ENCODE peak calls at places on chromosomes 12 and 14, in five cellular contexts. One of them, this sample, is unnamed.

GRCh38 chr14:21536395-21537087 is 10.4 kb upstream of the SALL2 start:
- DNase-seq in H7: peak
- DNase-seq in NT2/D1: no peak
- DNase-seq in heart right ventricle: no peak
- DNase-seq in choroid plexus epithelial cell: no peak
- DNase-seq in this sample: no peak

GRCh38 chr14:49767473-49768300 is at the start of gene KLHDC2:
- DNase-seq in H7: peak
- DNase-seq in NT2/D1: peak
- DNase-seq in heart right ventricle: peak
- DNase-seq in choroid plexus epithelial cell: peak
- DNase-seq in this sample: peak

GRCh38 chr14:78143489-78144145 is 26.6 kb upstream of the NRXN3 start:
- DNase-seq in H7: no peak
- DNase-seq in NT2/D1: no peak
- DNase-seq in heart right ventricle: no peak
- DNase-seq in choroid plexus epithelial cell: peak
- DNase-seq in this sample: no peak

GRCh38 chr14:37469650-37470049 is 125.4 kb downstream of the FOXA1 start:
- DNase-seq in H7: no peak
- DNase-seq in NT2/D1: no peak
- DNase-seq in heart right ventricle: no peak
- DNase-seq in choroid plexus epithelial cell: no peak
- DNase-seq in this sample: no peak

GRCh38 chr12:88036368-88036965 is 7.3 kb upstream of the C12orf50 start:
- DNase-seq in H7: no peak
- DNase-seq in NT2/D1: no peak
- DNase-seq in heart right ventricle: no peak
- DNase-seq in choroid plexus epithelial cell: peak
- DNase-seq in this sample: no peak

GRCh38 chr14:105168979-105169507 is 467 bp upstream of the JAG2 start:
- DNase-seq in H7: peak
- DNase-seq in NT2/D1: no peak
- DNase-seq in heart right ventricle: peak
- DNase-seq in choroid plexus epithelial cell: no peak
- DNase-seq in this sample: no peak

GRCh38 chr12:6336859-6337744 is 4.8 kb downstream of the TNFRSF1A start:
- DNase-seq in H7: no peak
- DNase-seq in NT2/D1: no peak
- DNase-seq in heart right ventricle: no peak
- DNase-seq in choroid plexus epithelial cell: no peak
- DNase-seq in this sample: peak

GRCh38 chr12:69837191-69838085 is 12.4 kb downstream of the MYRFL start:
- DNase-seq in H7: no peak
- DNase-seq in NT2/D1: no peak
- DNase-seq in heart right ventricle: no peak
- DNase-seq in choroid plexus epithelial cell: no peak
- DNase-seq in this sample: no peak

GRCh38 chr12:115383668-115384067 is 699.7 kb upstream of the TBX3 start:
- DNase-seq in H7: no peak
- DNase-seq in NT2/D1: no peak
- DNase-seq in heart right ventricle: no peak
- DNase-seq in choroid plexus epithelial cell: peak
- DNase-seq in this sample: no peak

GRCh38 chr14:65024957-65025356 is 38.3 kb downstream of the FNTB start:
- DNase-seq in H7: no peak
- DNase-seq in NT2/D1: no peak
- DNase-seq in heart right ventricle: no peak
- DNase-seq in choroid plexus epithelial cell: no peak
- DNase-seq in this sample: no peak

GRCh38 chr12:66275040-66275439 is 27.3 kb upstream of the HELB start:
- DNase-seq in H7: no peak
- DNase-seq in NT2/D1: no peak
- DNase-seq in heart right ventricle: no peak
- DNase-seq in choroid plexus epithelial cell: no peak
- DNase-seq in this sample: no peak

GRCh38 chr12:25800101-25800500 is 158.4 kb upstream of the RASSF8 start:
- DNase-seq in H7: no peak
- DNase-seq in NT2/D1: no peak
- DNase-seq in heart right ventricle: no peak
- DNase-seq in choroid plexus epithelial cell: peak
- DNase-seq in this sample: no peak

GRCh38 chr12:91628656-91629055 is 446.0 kb upstream of the DCN start:
- DNase-seq in H7: no peak
- DNase-seq in NT2/D1: no peak
- DNase-seq in heart right ventricle: no peak
- DNase-seq in choroid plexus epithelial cell: no peak
- DNase-seq in this sample: no peak

GRCh38 chr12:109732321-109733305 is 19.0 kb downstream of the FAM222A start:
- DNase-seq in H7: no peak
- DNase-seq in NT2/D1: no peak
- DNase-seq in heart right ventricle: no peak
- DNase-seq in choroid plexus epithelial cell: no peak
- DNase-seq in this sample: peak

GRCh38 chr12:68630050-68630449 is 19.4 kb downstream of the RAP1B start:
- DNase-seq in H7: no peak
- DNase-seq in NT2/D1: no peak
- DNase-seq in heart right ventricle: no peak
- DNase-seq in choroid plexus epithelial cell: no peak
- DNase-seq in this sample: no peak

GRCh38 chr14:93956514-93957332 is 19.6 kb downstream of the ASB2 start:
- DNase-seq in H7: peak
- DNase-seq in NT2/D1: no peak
- DNase-seq in heart right ventricle: no peak
- DNase-seq in choroid plexus epithelial cell: no peak
- DNase-seq in this sample: no peak
- H3K4me3 ChIP-seq in H7: no peak
- H3K4me3 ChIP-seq in NT2/D1: no peak
- H3K4me3 ChIP-seq in heart right ventricle: no peak
- H3K4me3 ChIP-seq in choroid plexus epithelial cell: no peak
- H3K4me3 ChIP-seq in this sample: no peak

GRCh38 chr14:76259029-76259735 is 107.5 kb downstream of the GPATCH2L start:
- DNase-seq in H7: no peak
- DNase-seq in NT2/D1: no peak
- DNase-seq in heart right ventricle: no peak
- DNase-seq in choroid plexus epithelial cell: no peak
- DNase-seq in this sample: no peak

GRCh38 chr14:76256545-76256944 is 104.8 kb downstream of the GPATCH2L start:
- DNase-seq in H7: no peak
- DNase-seq in NT2/D1: no peak
- DNase-seq in heart right ventricle: no peak
- DNase-seq in choroid plexus epithelial cell: no peak
- DNase-seq in this sample: no peak

GRCh38 chr14:76260749-76261148 is 109.0 kb downstream of the GPATCH2L start:
- DNase-seq in H7: no peak
- DNase-seq in NT2/D1: no peak
- DNase-seq in heart right ventricle: no peak
- DNase-seq in choroid plexus epithelial cell: no peak
- DNase-seq in this sample: no peak

GRCh38 chr14:76257111-76257803 is 105.5 kb downstream of the GPATCH2L start:
- DNase-seq in H7: no peak
- DNase-seq in NT2/D1: no peak
- DNase-seq in heart right ventricle: no peak
- DNase-seq in choroid plexus epithelial cell: peak
- DNase-seq in this sample: no peak

DNA sequence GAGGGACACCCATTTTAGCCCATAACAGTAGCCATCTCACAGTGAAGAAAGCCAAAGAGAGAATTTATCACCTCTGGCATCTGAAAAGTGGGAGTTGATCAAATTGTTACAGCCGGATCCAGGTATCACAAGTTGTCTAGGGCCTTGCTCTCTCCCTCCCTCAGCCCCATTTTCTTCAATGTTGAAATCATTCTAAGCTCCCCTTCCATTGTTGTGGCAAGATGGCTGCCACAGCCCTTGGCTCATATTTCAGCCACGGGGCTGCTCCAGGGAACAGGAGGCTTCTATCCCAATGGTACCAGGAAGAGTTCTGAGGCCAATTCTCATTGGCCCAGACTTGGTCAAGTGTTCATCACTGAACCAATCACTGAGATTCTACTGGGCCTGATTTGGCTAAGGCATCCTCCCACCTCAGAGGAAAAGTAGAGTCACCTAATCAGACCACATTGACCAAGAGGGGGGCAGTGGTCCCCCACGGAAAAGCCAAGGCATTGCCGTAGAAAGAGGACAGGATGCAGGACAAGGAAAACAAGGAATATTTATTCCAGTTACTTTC is 106.2 kb downstream of the GPATCH2L start:
- DNase-seq in H7: no peak
- DNase-seq in NT2/D1: no peak
- DNase-seq in heart right ventricle: no peak
- DNase-seq in choroid plexus epithelial cell: no peak
- DNase-seq in this sample: no peak
- H3K4me3 ChIP-seq in H7: no peak
- H3K4me3 ChIP-seq in NT2/D1: no peak
- H3K4me3 ChIP-seq in heart right ventricle: no peak
- H3K4me3 ChIP-seq in choroid plexus epithelial cell: no peak
- H3K4me3 ChIP-seq in this sample: no peak

DNA sequence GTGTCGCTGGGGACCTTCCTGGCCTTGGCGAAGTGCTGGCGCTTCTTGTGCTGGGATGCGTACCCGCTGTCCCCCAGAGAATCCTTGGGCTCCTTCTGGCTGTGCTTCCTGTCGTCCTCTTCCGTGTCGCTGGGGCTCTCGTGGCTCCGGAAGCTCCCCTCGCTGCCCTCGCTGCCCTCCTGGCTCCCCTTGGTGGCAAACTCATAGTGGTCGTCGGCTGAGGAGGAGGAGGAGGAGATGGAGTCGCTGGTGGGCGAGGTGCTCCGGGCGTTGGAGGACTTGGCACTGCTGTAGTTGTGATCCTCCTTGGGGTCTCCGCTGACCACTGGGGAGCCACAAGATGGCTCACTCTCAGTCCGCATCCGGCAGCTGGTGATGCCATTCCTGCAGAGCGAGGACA is 254.4 kb downstream of the FOXN3 start:
- DNase-seq in H7: no peak
- DNase-seq in NT2/D1: no peak
- DNase-seq in heart right ventricle: no peak
- DNase-seq in choroid plexus epithelial cell: no peak
- DNase-seq in this sample: no peak
- H3K4me3 ChIP-seq in H7: no peak
- H3K4me3 ChIP-seq in NT2/D1: no peak
- H3K4me3 ChIP-seq in heart right ventricle: no peak
- H3K4me3 ChIP-seq in choroid plexus epithelial cell: no peak
- H3K4me3 ChIP-seq in this sample: no peak

GRCh38 chr12:54029529-54030441 is 1.5 kb downstream of the HOXC6 start:
- DNase-seq in H7: peak
- DNase-seq in NT2/D1: no peak
- DNase-seq in heart right ventricle: no peak
- DNase-seq in choroid plexus epithelial cell: no peak
- DNase-seq in this sample: no peak
- H3K4me3 ChIP-seq in H7: no peak
- H3K4me3 ChIP-seq in NT2/D1: peak
- H3K4me3 ChIP-seq in heart right ventricle: no peak
- H3K4me3 ChIP-seq in choroid plexus epithelial cell: no peak
- H3K4me3 ChIP-seq in this sample: no peak

GRCh38 chr12:53062977-53063707 is 13.3 kb downstream of the TNS2 start:
- DNase-seq in H7: peak
- DNase-seq in NT2/D1: no peak
- DNase-seq in heart right ventricle: no peak
- DNase-seq in choroid plexus epithelial cell: no peak
- DNase-seq in this sample: peak
- H3K4me3 ChIP-seq in H7: no peak
- H3K4me3 ChIP-seq in NT2/D1: no peak
- H3K4me3 ChIP-seq in heart right ventricle: no peak
- H3K4me3 ChIP-seq in choroid plexus epithelial cell: no peak
- H3K4me3 ChIP-seq in this sample: no peak

GRCh38 chr14:69484444-69485113 is at the start of gene PLEKHD1:
- DNase-seq in H7: peak
- DNase-seq in NT2/D1: peak
- DNase-seq in heart right ventricle: no peak
- DNase-seq in choroid plexus epithelial cell: no peak
- DNase-seq in this sample: no peak
- H3K4me3 ChIP-seq in H7: peak
- H3K4me3 ChIP-seq in NT2/D1: peak
- H3K4me3 ChIP-seq in heart right ventricle: peak
- H3K4me3 ChIP-seq in choroid plexus epithelial cell: no peak
- H3K4me3 ChIP-seq in this sample: no peak

DNA sequence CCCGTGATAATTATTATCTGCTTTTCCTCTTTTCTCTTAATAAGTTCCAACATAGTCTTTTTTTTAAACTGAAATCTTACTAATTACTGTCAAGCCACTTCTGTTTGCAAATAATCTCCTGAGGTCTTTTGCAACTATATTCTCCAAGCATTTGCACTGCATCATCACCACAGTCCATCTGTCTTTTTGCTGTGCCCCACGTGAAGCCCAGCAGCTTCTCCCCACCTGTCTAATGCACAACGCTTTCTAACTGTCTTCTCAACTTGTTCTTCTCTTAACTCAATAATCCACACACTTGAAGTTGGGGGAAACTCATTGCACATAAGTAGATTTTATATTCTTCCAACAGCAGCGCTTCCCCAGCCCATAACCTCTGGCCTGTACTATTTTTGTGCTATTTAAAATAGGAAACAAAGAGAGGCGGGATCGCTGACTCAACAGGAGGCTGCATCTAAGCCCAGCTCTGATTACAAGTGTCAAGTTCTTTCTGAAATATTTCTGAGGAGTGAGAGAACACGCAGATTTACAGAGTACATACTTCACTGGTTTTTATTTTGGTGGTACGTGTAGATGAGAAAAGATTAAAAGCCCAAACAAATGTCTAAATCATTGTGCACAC is 226.7 kb downstream of the GXYLT1 start:
- DNase-seq in H7: no peak
- DNase-seq in NT2/D1: no peak
- DNase-seq in heart right ventricle: no peak
- DNase-seq in choroid plexus epithelial cell: peak
- DNase-seq in this sample: no peak
- H3K4me3 ChIP-seq in H7: no peak
- H3K4me3 ChIP-seq in NT2/D1: no peak
- H3K4me3 ChIP-seq in heart right ventricle: no peak
- H3K4me3 ChIP-seq in choroid plexus epithelial cell: no peak
- H3K4me3 ChIP-seq in this sample: no peak

GRCh38 chr14:72516936-72517408 is 376.9 kb downstream of the DPF3 start:
- DNase-seq in H7: peak
- DNase-seq in NT2/D1: peak
- DNase-seq in heart right ventricle: peak
- DNase-seq in choroid plexus epithelial cell: peak
- DNase-seq in this sample: peak
- H3K4me3 ChIP-seq in H7: no peak
- H3K4me3 ChIP-seq in NT2/D1: no peak
- H3K4me3 ChIP-seq in heart right ventricle: no peak
- H3K4me3 ChIP-seq in choroid plexus epithelial cell: no peak
- H3K4me3 ChIP-seq in this sample: no peak

GRCh38 chr14:68682166-68683103 is 110.4 kb downstream of the ZFP36L1 start:
- DNase-seq in H7: no peak
- DNase-seq in NT2/D1: no peak
- DNase-seq in heart right ventricle: no peak
- DNase-seq in choroid plexus epithelial cell: peak
- DNase-seq in this sample: peak
- H3K4me3 ChIP-seq in H7: no peak
- H3K4me3 ChIP-seq in NT2/D1: no peak
- H3K4me3 ChIP-seq in heart right ventricle: no peak
- H3K4me3 ChIP-seq in choroid plexus epithelial cell: no peak
- H3K4me3 ChIP-seq in this sample: no peak

This sample was measured in aorta.